ENCODE peak calls at places on chromosome X, in four cellular contexts. R, Y, J and V are unnamed samples.

GRCh38 chrX:16212436-16212835 is 45.2 kb downstream of the MAGEB17 start:
- DNase-seq in R (peak; percentile 4), Y (peak; percentile 15), J (no peak), V (no peak)

GRCh38 chrX:121356139-121356849 is 308.9 kb downstream of the GLUD2 start:
- DNase-seq in R (no peak), Y (no peak), J (no peak), V (no peak)

GRCh38 chrX:6325437-6325836 is 96.8 kb upstream of the NLGN4X start:
- DNase-seq in R (no peak), Y (no peak), J (no peak), V (no peak)

GRCh38 chrX:56978172-56978571 is 17.2 kb downstream of the SPIN3 start:
- DNase-seq in R (peak; percentile 39), Y (peak; percentile 39), J (peak; percentile 34), V (no peak)

GRCh38 chrX:122203399-122203798 is 980.7 kb upstream of the GRIA3 start:
- DNase-seq in R (no peak), Y (no peak), J (no peak), V (no peak)

GRCh38 chrX:154401918-154402621 is 3.9 kb downstream of the RPL10 start:
- DNase-seq in R (no peak), Y (no peak), J (no peak), V (no peak)

GRCh38 chrX:39772057-39772832 is 325.5 kb downstream of the BCOR start:
- DNase-seq in R (no peak), Y (no peak), J (no peak), V (no peak)

GRCh38 chrX:14027511-14028019 is 2.1 kb downstream of the GEMIN8 start:
- DNase-seq in R (no peak), Y (peak; percentile 44), J (no peak), V (peak; percentile 50)

GRCh38 chrX:42837747-42838146 is 59.8 kb upstream of the PPP1R2C start:
- DNase-seq in R (no peak), Y (peak; percentile 11), J (no peak), V (no peak)

GRCh38 chrX:93422693-93423092 is 250.7 kb downstream of the NAP1L3 start:
- DNase-seq in R (peak; percentile 19), Y (peak; percentile 6), J (peak; percentile 1), V (no peak)

GRCh38 chrX:115564243-115564642 is 3.3 kb downstream of the PLS3 start:
- DNase-seq in R (no peak), Y (no peak), J (no peak), V (no peak)

GRCh38 chrX:25043192-25043591 is 27.4 kb upstream of the ARX start:
- DNase-seq in R (no peak), Y (no peak), J (no peak), V (no peak)

GRCh38 chrX:72621619-72622485 is 49.2 kb upstream of the HDAC8 start:
- DNase-seq in R (no peak), Y (peak; percentile 9), J (no peak), V (no peak)

GRCh38 chrX:122941801-122942200 is 242.3 kb upstream of the GRIA3 start:
- DNase-seq in R (no peak), Y (no peak), J (no peak), V (no peak)

GRCh38 chrX:53279296-53280237 is 1.8 kb downstream of the IQSEC2 start:
- DNase-seq in R (no peak), Y (no peak), J (no peak), V (no peak)